ENCODE peak calls at places on chromosomes 13 and 19, in four cellular contexts. One of them, this sample, is unnamed.

GRCh38 chr13:28475916-28476725 is 18.8 kb downstream of the FLT1 start:
- DNase-seq in IMR-90: peak
- DNase-seq in H9: no peak
- DNase-seq in mesendoderm: peak
- DNase-seq in this sample: no peak

GRCh38 chr13:22967669-22968068 is 213.1 kb upstream of the SGCG start:
- DNase-seq in IMR-90: no peak
- DNase-seq in mesendoderm: no peak
- DNase-seq in H9: no peak
- DNase-seq in this sample: no peak

GRCh38 chr19:56348289-56348877 is 33.7 kb upstream of the ZSCAN5A start:
- DNase-seq in H9: no peak
- DNase-seq in mesendoderm: peak
- DNase-seq in IMR-90: no peak
- DNase-seq in this sample: peak

GRCh38 chr19:54408627-54409026 is 6.6 kb upstream of the TTYH1 start:
- DNase-seq in H9: no peak
- DNase-seq in mesendoderm: no peak
- DNase-seq in IMR-90: no peak
- DNase-seq in this sample: no peak

GRCh38 chr13:60356970-60357369 is 40.0 kb upstream of the TDRD3 start:
- DNase-seq in H9: no peak
- DNase-seq in mesendoderm: no peak
- DNase-seq in IMR-90: no peak
- DNase-seq in this sample: no peak

GRCh38 chr19:10643968-10644290 is 10.2 kb upstream of the ILF3 start:
- DNase-seq in H9: no peak
- DNase-seq in mesendoderm: no peak
- DNase-seq in IMR-90: no peak
- DNase-seq in this sample: no peak

GRCh38 chr19:48512504-48513288 is 1.1 kb upstream of the LMTK3 start:
- DNase-seq in mesendoderm: no peak
- DNase-seq in IMR-90: no peak
- DNase-seq in H9: no peak
- DNase-seq in this sample: no peak

GRCh38 chr19:54439174-54439851 is 9.7 kb upstream of the LENG8 start:
- DNase-seq in mesendoderm: peak
- DNase-seq in IMR-90: no peak
- DNase-seq in H9: peak
- DNase-seq in this sample: peak

GRCh38 chr13:89925107-89925506 is 1422.4 kb upstream of the MIR17HG start:
- DNase-seq in H9: no peak
- DNase-seq in IMR-90: peak
- DNase-seq in mesendoderm: peak
- DNase-seq in this sample: no peak

GRCh38 chr19:4861147-4861546 is 6.3 kb downstream of the PLIN3 start:
- DNase-seq in mesendoderm: no peak
- DNase-seq in H9: no peak
- DNase-seq in IMR-90: no peak
- DNase-seq in this sample: no peak

GRCh38 chr19:246551-246950 is 44.7 kb downstream of the PLPP2 start:
- DNase-seq in IMR-90: no peak
- DNase-seq in H9: peak
- DNase-seq in mesendoderm: no peak
- DNase-seq in this sample: no peak

GRCh38 chr13:20702945-20703784 is at the start of gene IL17D:
- DNase-seq in mesendoderm: no peak
- DNase-seq in H9: no peak
- DNase-seq in IMR-90: no peak
- DNase-seq in this sample: no peak

GRCh38 chr19:2168619-2169424 is 5.1 kb downstream of the DOT1L start:
- DNase-seq in IMR-90: peak
- DNase-seq in mesendoderm: peak
- DNase-seq in H9: peak
- DNase-seq in this sample: no peak

GRCh38 chr19:55358943-55359908 is 3.8 kb downstream of the GARIN5B start:
- DNase-seq in IMR-90: no peak
- DNase-seq in mesendoderm: no peak
- DNase-seq in H9: no peak
- DNase-seq in this sample: no peak

GRCh38 chr19:18379803-18380747 is 5.9 kb upstream of the GDF15 start:
- DNase-seq in IMR-90: peak
- DNase-seq in mesendoderm: peak
- DNase-seq in H9: peak
- DNase-seq in this sample: no peak

GRCh38 chr13:107379398-107380155 is 811.6 kb upstream of the ARGLU1 start:
- DNase-seq in H9: no peak
- DNase-seq in mesendoderm: no peak
- DNase-seq in IMR-90: no peak
- DNase-seq in this sample: no peak

GRCh38 chr19:45790942-45791341 is 1.7 kb downstream of the DMWD start:
- DNase-seq in IMR-90: no peak
- DNase-seq in H9: no peak
- DNase-seq in mesendoderm: no peak
- DNase-seq in this sample: no peak

GRCh38 chr13:48661112-48661511 is 7.4 kb downstream of the CYSLTR2 start:
- DNase-seq in mesendoderm: peak
- DNase-seq in H9: no peak
- DNase-seq in IMR-90: no peak
- DNase-seq in this sample: no peak

GRCh38 chr19:13401388-13401787 is 104.9 kb downstream of the CACNA1A start:
- DNase-seq in mesendoderm: peak
- DNase-seq in IMR-90: peak
- DNase-seq in H9: peak
- DNase-seq in this sample: no peak

GRCh38 chr19:51821921-51822716 is 27.2 kb downstream of the FPR3 start:
- DNase-seq in mesendoderm: no peak
- DNase-seq in H9: no peak
- DNase-seq in IMR-90: no peak
- DNase-seq in this sample: no peak

GRCh38 chr19:2477141-2477710 is 1.3 kb downstream of the GADD45B start:
- DNase-seq in H9: no peak
- DNase-seq in IMR-90: peak
- DNase-seq in mesendoderm: no peak
- DNase-seq in this sample: peak

GRCh38 chr13:30715357-30715756 is 20.0 kb upstream of the ALOX5AP start:
- DNase-seq in IMR-90: no peak
- DNase-seq in mesendoderm: no peak
- DNase-seq in H9: no peak
- DNase-seq in this sample: no peak

GRCh38 chr19:17829855-17830566 is 8.7 kb upstream of the INSL3 start:
- DNase-seq in H9: peak
- DNase-seq in mesendoderm: peak
- DNase-seq in IMR-90: peak
- DNase-seq in this sample: peak

GRCh38 chr13:106446011-106446410 is 89.5 kb downstream of the EFNB2 start:
- DNase-seq in IMR-90: peak
- DNase-seq in mesendoderm: no peak
- DNase-seq in H9: no peak
- DNase-seq in this sample: no peak

GRCh38 chr13:95573226-95573625 is 20.7 kb downstream of the CLDN10 start:
- DNase-seq in mesendoderm: no peak
- DNase-seq in IMR-90: peak
- DNase-seq in H9: no peak
- DNase-seq in this sample: no peak

GRCh38 chr13:111902726-111903125 is 164.2 kb upstream of the SOX1 start:
- DNase-seq in H9: peak
- DNase-seq in IMR-90: no peak
- DNase-seq in mesendoderm: no peak
- DNase-seq in this sample: no peak

GRCh38 chr19:47239610-47240296 is 8.8 kb upstream of the BBC3 start:
- DNase-seq in mesendoderm: no peak
- DNase-seq in IMR-90: peak
- DNase-seq in H9: peak
- DNase-seq in this sample: peak

GRCh38 chr13:83773961-83774360 is 108.3 kb downstream of the SLITRK1 start:
- DNase-seq in IMR-90: peak
- DNase-seq in mesendoderm: no peak
- DNase-seq in H9: no peak
- DNase-seq in this sample: no peak

GRCh38 chr13:36298535-36299068 is 988 bp upstream of the CCDC169 start:
- DNase-seq in mesendoderm: peak
- DNase-seq in H9: peak
- DNase-seq in IMR-90: no peak
- DNase-seq in this sample: peak

GRCh38 chr19:36605839-36606478 is 846 bp downstream of the ZNF382 start:
- DNase-seq in mesendoderm: no peak
- DNase-seq in H9: no peak
- DNase-seq in IMR-90: no peak
- DNase-seq in this sample: no peak

GRCh38 chr19:47613165-47614146 is 4.5 kb downstream of the BICRA start:
- DNase-seq in mesendoderm: peak
- DNase-seq in H9: peak
- DNase-seq in IMR-90: peak
- DNase-seq in this sample: peak

GRCh38 chr19:29323046-29323971 is 110.4 kb upstream of the UQCRFS1 start:
- DNase-seq in mesendoderm: no peak
- DNase-seq in IMR-90: no peak
- DNase-seq in H9: peak
- DNase-seq in this sample: no peak

GRCh38 chr19:38667552-38668205 is 20.2 kb downstream of the ACTN4 start:
- DNase-seq in H9: no peak
- DNase-seq in IMR-90: peak
- DNase-seq in mesendoderm: no peak
- DNase-seq in this sample: no peak

GRCh38 chr19:14004619-14005380 is 1.3 kb downstream of the RFX1 start:
- DNase-seq in H9: no peak
- DNase-seq in IMR-90: no peak
- DNase-seq in mesendoderm: no peak
- DNase-seq in this sample: no peak

GRCh38 chr19:40611900-40612698 is 10.9 kb downstream of the LTBP4 start:
- DNase-seq in mesendoderm: no peak
- DNase-seq in IMR-90: no peak
- DNase-seq in H9: no peak
- DNase-seq in this sample: no peak
- H4K5ac ChIP-seq in mesendoderm: no peak
- H4K5ac ChIP-seq in IMR-90: no peak
- H4K5ac ChIP-seq in H9: no peak
- H4K5ac ChIP-seq in this sample: no peak

GRCh38 chr13:43782686-43783085 is 4.1 kb downstream of the ENOX1 start:
- DNase-seq in H9: no peak
- DNase-seq in IMR-90: no peak
- DNase-seq in mesendoderm: no peak
- DNase-seq in this sample: no peak

GRCh38 chr13:43785681-43786471 is 896 bp downstream of the ENOX1 start:
- DNase-seq in IMR-90: peak
- DNase-seq in H9: peak
- DNase-seq in mesendoderm: peak
- DNase-seq in this sample: peak

GRCh38 chr13:43785166-43785680 is 1.5 kb downstream of the ENOX1 start:
- DNase-seq in IMR-90: peak
- DNase-seq in H9: no peak
- DNase-seq in mesendoderm: peak
- DNase-seq in this sample: no peak

GRCh38 chr13:43784491-43784890 is 2.3 kb downstream of the ENOX1 start:
- DNase-seq in IMR-90: no peak
- DNase-seq in mesendoderm: no peak
- DNase-seq in H9: no peak
- DNase-seq in this sample: no peak

GRCh38 chr13:43783820-43784219 is 3.0 kb downstream of the ENOX1 start:
- DNase-seq in H9: no peak
- DNase-seq in mesendoderm: peak
- DNase-seq in IMR-90: peak
- DNase-seq in this sample: no peak
- H4K5ac ChIP-seq in H9: no peak
- H4K5ac ChIP-seq in mesendoderm: no peak
- H4K5ac ChIP-seq in IMR-90: no peak
- H4K5ac ChIP-seq in this sample: no peak

DNA sequence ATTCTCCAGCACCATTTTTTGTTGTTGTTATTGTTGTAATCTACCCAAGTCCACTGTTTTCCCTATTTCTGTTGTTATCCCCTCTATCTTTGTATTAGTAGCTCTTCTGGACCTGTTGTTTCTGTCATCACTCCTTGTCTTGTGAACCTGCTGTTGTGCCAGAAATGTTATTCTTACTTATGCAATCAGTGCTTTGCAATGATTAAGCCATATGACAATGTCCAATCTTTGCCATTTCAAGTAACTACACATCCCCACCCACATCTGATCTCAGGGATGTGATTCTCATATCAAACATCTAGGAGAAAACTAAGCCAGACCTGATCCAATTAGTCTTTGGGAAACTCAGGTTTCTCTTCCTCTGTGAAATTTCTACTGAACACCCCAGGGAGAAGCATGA is 472.6 kb upstream of the KLHL1 start:
- DNase-seq in H9: no peak
- DNase-seq in mesendoderm: no peak
- DNase-seq in IMR-90: no peak
- DNase-seq in this sample: no peak
- H4K5ac ChIP-seq in H9: no peak
- H4K5ac ChIP-seq in mesendoderm: no peak
- H4K5ac ChIP-seq in IMR-90: no peak
- H4K5ac ChIP-seq in this sample: no peak

GRCh38 chr19:32416749-32417469 is 11.3 kb downstream of the DPY19L3 start:
- DNase-seq in mesendoderm: peak
- DNase-seq in IMR-90: peak
- DNase-seq in H9: no peak
- DNase-seq in this sample: no peak

GRCh38 chr19:32422435-32422834 is 16.9 kb downstream of the DPY19L3 start:
- DNase-seq in mesendoderm: no peak
- DNase-seq in H9: no peak
- DNase-seq in IMR-90: no peak
- DNase-seq in this sample: no peak

GRCh38 chr19:32418155-32418554 is 12.6 kb downstream of the DPY19L3 start:
- DNase-seq in mesendoderm: no peak
- DNase-seq in H9: no peak
- DNase-seq in IMR-90: no peak
- DNase-seq in this sample: no peak

DNA sequence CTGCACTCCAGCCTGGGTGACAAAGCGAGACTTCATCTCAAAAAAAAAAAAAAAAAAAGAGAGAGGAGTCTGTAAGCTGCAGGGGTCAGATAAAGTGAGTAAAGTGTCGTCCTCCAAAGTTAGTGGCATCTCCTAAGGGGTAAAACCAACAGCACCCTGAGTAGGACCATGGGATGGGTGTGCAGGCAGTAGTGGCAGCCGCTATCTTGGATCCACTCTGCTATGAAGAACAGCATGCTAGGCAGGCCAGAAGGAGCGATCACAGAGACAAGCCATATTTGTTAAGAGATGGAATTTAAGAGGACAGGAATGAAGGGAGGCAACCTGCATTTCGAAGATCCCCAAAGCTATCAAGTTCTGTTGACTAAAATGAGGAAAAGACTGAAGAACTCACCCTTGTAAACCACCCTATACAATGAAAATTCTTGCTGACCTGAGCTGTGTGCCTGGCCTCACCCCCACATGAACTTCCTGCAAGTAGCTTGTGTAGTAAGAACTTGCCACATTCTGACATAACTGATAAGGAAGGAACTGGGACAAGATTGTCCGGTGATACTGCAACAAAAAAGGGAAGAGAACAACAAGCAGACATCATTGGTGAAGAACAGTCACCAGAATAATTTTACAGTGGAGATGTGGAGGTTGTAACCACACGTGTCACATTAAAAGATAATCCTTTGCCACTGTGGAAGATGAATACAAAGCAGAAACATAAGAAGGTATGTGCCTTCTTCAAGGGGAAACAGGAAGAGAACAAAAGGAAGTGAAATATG is 16.2 kb downstream of the DPY19L3 start:
- DNase-seq in IMR-90: no peak
- DNase-seq in mesendoderm: no peak
- DNase-seq in H9: no peak
- DNase-seq in this sample: no peak
- H4K5ac ChIP-seq in IMR-90: no peak
- H4K5ac ChIP-seq in mesendoderm: no peak
- H4K5ac ChIP-seq in H9: no peak
- H4K5ac ChIP-seq in this sample: no peak

This sample was measured in H1.